ENCODE peak calls at places on chromosomes 5 and 9, in eight cellular contexts. Q, D, O, T, W, X, F and E are unnamed samples.

GRCh38 chr9:85321561-85321960 is 420.2 kb downstream of the AGTPBP1 start:
- DNase-seq in Q (no peak), D (no peak), W (no peak), T (no peak), X (no peak), O (no peak), F (no peak), E (no peak)

GRCh38 chr5:40600383-40600782 is 79.3 kb upstream of the PTGER4 start:
- DNase-seq in X (no peak), W (no peak), O (no peak), D (no peak), Q (no peak), F (no peak), T (no peak), E (no peak)

GRCh38 chr9:136451221-136451877 is 11.7 kb upstream of the INPP5E start:
- DNase-seq in D (peak; percentile 65), T (no peak), W (no peak), Q (no peak), O (no peak), X (no peak), F (no peak), E (no peak)

GRCh38 chr5:90528704-90529233 is 615 bp downstream of the LYSMD3 start:
- DNase-seq in D (peak; percentile 39), T (no peak), Q (no peak), O (no peak), W (no peak), X (peak; percentile 57), F (no peak), E (peak; percentile 17)

GRCh38 chr9:34370970-34371880 is 5.5 kb downstream of the MYORG start:
- DNase-seq in Q (no peak), O (no peak), D (no peak), X (peak; percentile 16), T (no peak), W (no peak), F (no peak), E (no peak)

GRCh38 chr5:123882946-123883345 is 371.0 kb downstream of the CSNK1G3 start:
- DNase-seq in W (no peak), F (no peak), T (no peak), X (peak; percentile 20), D (no peak), Q (no peak), O (no peak), E (no peak)

GRCh38 chr5:180825768-180826525 is 23.3 kb upstream of the MGAT1 start:
- DNase-seq in X (peak; percentile 47), F (no peak), T (peak; percentile 80), O (no peak), D (no peak), W (no peak), Q (peak; percentile 69), E (no peak)

GRCh38 chr5:107615173-107615856 is 55.4 kb downstream of the EFNA5 start:
- DNase-seq in Q (no peak), F (no peak), D (no peak), X (no peak), T (peak; percentile 69), O (peak; percentile 27), W (no peak), E (no peak)

GRCh38 chr5:137075163-137075970 is 423.8 kb downstream of the SPOCK1 start:
- DNase-seq in Q (peak; percentile 77), X (peak; percentile 33), O (peak; percentile 77), T (peak; percentile 72), D (peak; percentile 83), F (no peak), W (no peak), E (peak; percentile 49)

GRCh38 chr5:95519151-95519550 is 35.6 kb downstream of the SKIC3 start:
- DNase-seq in O (no peak), X (no peak), D (no peak), F (no peak), T (no peak), W (no peak), Q (no peak), E (no peak)

GRCh38 chr9:107488400-107489143 is 997 bp downstream of the KLF4 start:
- DNase-seq in D (peak; percentile 37), T (peak; percentile 59), O (peak; percentile 61), X (peak; percentile 83), Q (peak; percentile 77), F (no peak), W (peak; percentile 86), E (peak; percentile 24)

GRCh38 chr5:10904862-10905432 is 143.9 kb upstream of the DAP start:
- DNase-seq in O (no peak), F (no peak), Q (no peak), X (no peak), D (no peak), T (no peak), W (no peak), E (no peak)

GRCh38 chr5:152124413-152125082 is 199.9 kb upstream of the GLRA1 start:
- DNase-seq in X (no peak), W (no peak), D (no peak), Q (no peak), O (no peak), F (no peak), T (no peak), E (no peak)

GRCh38 chr5:178318893-178319292 is 86.3 kb upstream of the PHYKPL start:
- DNase-seq in O (no peak), T (no peak), X (no peak), W (peak; percentile 52), F (no peak), D (no peak), Q (peak; percentile 0), E (no peak)

GRCh38 chr9:103068666-103069207 is 73.6 kb downstream of the CYLC2 start:
- DNase-seq in Q (no peak), W (no peak), X (no peak), D (no peak), F (no peak), O (no peak), T (no peak), E (no peak)

GRCh38 chr5:31066655-31067328 is 126.7 kb upstream of the CDH6 start:
- DNase-seq in T (no peak), W (no peak), D (no peak), Q (no peak), F (peak; percentile 36), O (no peak), X (no peak), E (no peak)

GRCh38 chr5:159105318-159106053 is 5.8 kb upstream of the EBF1 start:
- DNase-seq in X (no peak), T (no peak), O (no peak), D (no peak), Q (no peak), F (no peak), W (peak; percentile 78), E (peak; percentile 49)

GRCh38 chr9:65420771-65421170 is 135.8 kb upstream of the FOXD4L5 start:
- DNase-seq in X (no peak), T (no peak), O (no peak), F (no peak), D (no peak), W (no peak), Q (no peak), E (no peak)

GRCh38 chr5:150257424-150257823 is 32.1 kb downstream of the CAMK2A start:
- DNase-seq in X (no peak), F (no peak), D (no peak), T (no peak), W (no peak), Q (no peak), O (no peak), E (no peak)

GRCh38 chr9:119227422-119227821 is 141.8 kb downstream of the BRINP1 start:
- DNase-seq in Q (no peak), W (no peak), T (no peak), O (no peak), D (no peak), X (no peak), F (no peak), E (no peak)

GRCh38 chr9:87464110-87464991 is 33.3 kb upstream of the DAPK1 start:
- DNase-seq in X (peak; percentile 72), F (peak; percentile 22), Q (peak; percentile 26), D (no peak), O (no peak), W (no peak), T (peak; percentile 52), E (peak; percentile 88)

GRCh38 chr5:179143446-179143845 is 83.3 kb downstream of the ZNF354C start:
- DNase-seq in Q (no peak), W (no peak), F (no peak), X (peak; percentile 34), T (no peak), D (peak; percentile 60), O (no peak), E (no peak)

GRCh38 chr5:31895199-31895598 is 256.3 kb downstream of the PDZD2 start:
- DNase-seq in O (no peak), T (no peak), Q (no peak), F (no peak), X (no peak), D (no peak), W (no peak), E (no peak)

GRCh38 chr5:147636585-147636984 is 126.7 kb upstream of the DPYSL3 start:
- DNase-seq in T (no peak), D (no peak), F (no peak), O (no peak), X (no peak), W (no peak), Q (no peak), E (no peak)
- TF ChIP-seq CTCF in T (no peak), D (no peak), F (no peak), O (no peak), X (no peak), W (no peak), Q (no peak), E (no peak)

GRCh38 chr5:97405941-97406340 is 222.9 kb upstream of the RIOK2 start:
- DNase-seq in X (no peak), W (peak; percentile 60), F (no peak), Q (no peak), D (no peak), T (no peak), O (no peak), E (no peak)

DNA sequence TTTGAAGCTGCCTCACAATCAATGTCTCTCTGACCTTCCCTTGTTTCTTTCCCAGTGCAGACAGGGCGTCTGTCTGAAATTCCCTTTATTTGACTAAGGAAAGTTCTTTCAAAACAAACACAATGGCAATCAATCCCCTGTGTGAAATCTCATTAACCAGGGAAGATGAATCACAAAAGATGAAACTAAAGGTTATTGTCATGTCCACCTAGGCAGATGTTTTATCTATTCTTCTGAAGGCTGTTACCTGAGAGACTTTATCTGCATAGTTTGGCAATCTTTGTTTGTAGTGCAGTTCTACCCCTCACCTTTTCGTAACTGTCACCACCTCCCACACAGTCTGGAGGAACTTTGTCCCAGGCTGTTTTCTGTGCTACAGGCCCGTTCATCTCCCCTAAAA is 217.5 kb upstream of the RIOK2 start:
- DNase-seq in X (no peak), F (no peak), D (no peak), Q (no peak), T (no peak), O (no peak), W (no peak), E (no peak)
- H3K4me3 ChIP-seq in X (no peak overlapping the region), F (no peak overlapping the region), D (no peak overlapping the region), Q (no peak overlapping the region), T (no peak overlapping the region), O (no peak overlapping the region), W (no peak overlapping the region), E (no peak overlapping the region)

GRCh38 chr5:164207646-164208045 is 702.2 kb downstream of the MAT2B start:
- DNase-seq in D (no peak), W (no peak), F (no peak), Q (no peak), T (no peak), O (no peak), X (no peak), E (no peak)
- TF ChIP-seq CTCF in D (no peak), W (no peak), F (no peak), Q (no peak), T (no peak), O (no peak), X (no peak), E (no peak)

GRCh38 chr9:17905356-17906203 is 326.7 kb downstream of the SH3GL2 start:
- DNase-seq in D (no peak), O (no peak), F (no peak), Q (no peak), T (no peak), X (no peak), W (no peak), E (no peak)
- H3K4me3 ChIP-seq in D (peak overlapping the region; percentile 38), O (no peak overlapping the region), F (no peak overlapping the region), Q (peak overlapping the region; percentile 29), T (no peak overlapping the region), X (no peak overlapping the region), W (no peak overlapping the region), E (no peak overlapping the region)